ENCODE peak calls at places on chromosome 10, in five cellular contexts. X, Z, O, B and L are unnamed samples.

GRCh38 chr10:34637419-34637911 is 177.6 kb downstream of the PARD3 start:
- DNase-seq in B (peak), O (peak), X (peak), Z (peak), L (no peak)

GRCh38 chr10:35890061-35890969 is 248.2 kb upstream of the FZD8 start:
- DNase-seq in Z (no peak), X (no peak), O (peak), B (no peak), L (no peak)

GRCh38 chr10:52256832-52257691 is 57.0 kb upstream of the DKK1 start:
- DNase-seq in B (peak), O (peak), X (no peak), Z (no peak), L (no peak)

GRCh38 chr10:131811239-131812011 is 89.4 kb upstream of the PPP2R2D start:
- DNase-seq in B (no peak), X (no peak), O (no peak), Z (no peak), L (no peak)

GRCh38 chr10:93596539-93596938 is 4.5 kb downstream of the RBP4 start:
- DNase-seq in X (no peak), O (no peak), Z (peak), B (no peak), L (no peak)

GRCh38 chr10:50382576-50383023 is 131.3 kb upstream of the ASAH2 start:
- DNase-seq in Z (no peak), B (no peak), X (no peak), O (no peak), L (no peak)

GRCh38 chr10:9814285-9814866 is 1203.3 kb upstream of the CELF2 start:
- DNase-seq in B (no peak), Z (no peak), O (peak), X (peak), L (no peak)

GRCh38 chr10:2978111-2978510 is 89.2 kb upstream of the PFKP start:
- DNase-seq in X (peak), Z (peak), B (peak), O (peak), L (no peak)

GRCh38 chr10:50395279-50395678 is 144.0 kb upstream of the ASAH2 start:
- DNase-seq in B (peak), O (peak), Z (no peak), X (peak), L (peak)

GRCh38 chr10:98029149-98030092 is 1.0 kb downstream of the CRTAC1 start:
- DNase-seq in O (no peak), Z (no peak), B (no peak), X (no peak), L (no peak)

GRCh38 chr10:34124522-34125035 is 690.5 kb downstream of the PARD3 start:
- DNase-seq in B (peak), X (peak), O (peak), Z (peak), L (no peak)

GRCh38 chr10:95350830-95351228 is 60.0 kb upstream of the PDLIM1 start:
- DNase-seq in B (peak), X (no peak), Z (no peak), O (no peak), L (no peak)

GRCh38 chr10:69375307-69376151 is 41.2 kb downstream of the TACR2 start:
- DNase-seq in O (no peak), X (peak), B (peak), Z (no peak), L (no peak)

GRCh38 chr10:49646256-49646870 is 32.5 kb downstream of the CHAT start:
- DNase-seq in B (peak), X (no peak), O (no peak), Z (no peak), L (no peak)

GRCh38 chr10:111203615-111204014 is 126.8 kb downstream of the ADRA2A start:
- DNase-seq in X (no peak), B (no peak), O (no peak), Z (no peak), L (no peak)

GRCh38 chr10:75770634-75771081 is 339.2 kb downstream of the LRMDA start:
- DNase-seq in X (peak), B (no peak), O (no peak), Z (no peak), L (no peak)

GRCh38 chr10:63133787-63134557 is 844 bp downstream of the NRBF2 start:
- DNase-seq in O (peak), B (peak), Z (no peak), X (peak), L (no peak)

GRCh38 chr10:22252801-22253577 is 35.2 kb upstream of the EBLN1 start:
- DNase-seq in O (no peak), B (no peak), X (peak), Z (no peak), L (no peak)

GRCh38 chr10:72123616-72124015 is 35.3 kb upstream of the SPOCK2 start:
- DNase-seq in O (no peak), X (no peak), Z (no peak), B (no peak), L (no peak)

GRCh38 chr10:103287992-103288391 is 11.1 kb downstream of the INA start:
- DNase-seq in B (no peak), X (no peak), O (no peak), Z (no peak), L (no peak)

GRCh38 chr10:84540617-84541288 is 212.4 kb downstream of the CCSER2 start:
- DNase-seq in X (peak), B (peak), O (peak), Z (no peak), L (no peak)

GRCh38 chr10:125782661-125783060 is 7.0 kb upstream of the MMP21 start:
- DNase-seq in B (no peak), O (peak), X (no peak), Z (no peak), L (no peak)

GRCh38 chr10:132681858-132682755 is 103.8 kb downstream of the NKX6-2 start:
- DNase-seq in O (no peak), B (no peak), X (no peak), Z (no peak), L (no peak)

GRCh38 chr10:13983035-13983434 is 347.7 kb downstream of the FRMD4A start:
- DNase-seq in X (no peak), B (no peak), Z (no peak), O (no peak), L (no peak)

GRCh38 chr10:119409906-119410305 is 132.6 kb downstream of the RGS10 start:
- DNase-seq in Z (no peak), X (no peak), B (no peak), O (peak), L (no peak)

GRCh38 chr10:111990734-111991133 is 192.8 kb downstream of the GPAM start:
- DNase-seq in Z (no peak), O (no peak), B (no peak), X (no peak), L (no peak)

GRCh38 chr10:129958686-129959543 is 5.2 kb downstream of the EBF3 start:
- DNase-seq in B (no peak), Z (no peak), X (no peak), O (no peak), L (no peak)

GRCh38 chr10:133318494-133319127 is 9.9 kb downstream of the ZNF511 start:
- DNase-seq in Z (no peak), O (peak), B (peak), X (peak), L (no peak)

GRCh38 chr10:72682626-72683025 is 9.3 kb upstream of the MCU start:
- DNase-seq in X (peak), B (peak), O (no peak), Z (no peak), L (no peak)

GRCh38 chr10:71029411-71029881 is 141.1 kb upstream of the PCBD1 start:
- DNase-seq in B (peak), Z (no peak), X (peak), O (no peak), L (peak)

GRCh38 chr10:114273910-114274309 is 34.9 kb downstream of the VWA2 start:
- DNase-seq in O (no peak), Z (no peak), B (no peak), X (no peak), L (no peak)

GRCh38 chr10:49297818-49298665 is 928 bp upstream of the C10orf71 start:
- DNase-seq in O (no peak), Z (no peak), B (no peak), X (no peak), L (no peak)

GRCh38 chr10:18195060-18195799 is 55.0 kb downstream of the CACNB2 start:
- DNase-seq in O (peak), B (no peak), Z (no peak), X (peak), L (no peak)

GRCh38 chr10:132847856-132848255 is 61.9 kb upstream of the NKX6-2 start:
- DNase-seq in B (no peak), O (no peak), Z (no peak), X (no peak), L (no peak)

GRCh38 chr10:128222317-128222849 is 96.2 kb upstream of the MKI67 start:
- DNase-seq in O (no peak), X (no peak), B (no peak), Z (no peak), L (no peak)

DNA sequence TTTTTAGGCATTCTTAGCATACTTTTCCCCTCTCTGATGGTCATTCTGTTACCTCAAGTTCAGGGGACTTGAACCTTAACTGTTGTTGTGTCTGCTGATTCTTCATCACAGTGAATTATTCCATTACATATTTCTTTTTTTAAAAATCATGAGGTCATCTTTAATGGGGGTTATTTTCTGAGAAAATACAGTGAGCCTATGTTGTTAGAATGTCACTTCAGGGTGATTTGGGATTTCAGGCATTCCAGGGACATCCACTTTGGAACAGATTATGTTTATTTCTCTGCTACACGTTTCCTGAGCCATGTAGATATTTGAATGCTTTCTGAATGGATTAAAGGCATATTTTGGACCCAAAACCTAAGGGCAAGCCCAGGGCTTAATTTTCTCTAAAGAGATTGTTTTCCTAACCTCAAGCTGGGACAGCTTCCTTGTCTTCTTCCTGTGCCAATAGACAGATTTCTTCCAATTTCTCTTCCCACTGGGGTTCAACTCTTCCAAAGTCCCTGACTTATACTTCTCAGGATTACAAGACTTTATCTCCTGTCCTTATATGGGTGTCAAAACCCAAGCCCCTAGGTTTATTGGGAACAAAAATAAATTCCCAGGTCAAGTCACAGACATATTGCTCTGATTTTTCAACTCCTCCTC is 271.7 kb downstream of the ARHGAP12 start:
- DNase-seq in Z (no peak), B (no peak), O (no peak), X (peak), L (no peak)
- H3K9ac ChIP-seq in Z (no peak), B (no peak), O (no peak), X (no peak), L (no peak)

DNA sequence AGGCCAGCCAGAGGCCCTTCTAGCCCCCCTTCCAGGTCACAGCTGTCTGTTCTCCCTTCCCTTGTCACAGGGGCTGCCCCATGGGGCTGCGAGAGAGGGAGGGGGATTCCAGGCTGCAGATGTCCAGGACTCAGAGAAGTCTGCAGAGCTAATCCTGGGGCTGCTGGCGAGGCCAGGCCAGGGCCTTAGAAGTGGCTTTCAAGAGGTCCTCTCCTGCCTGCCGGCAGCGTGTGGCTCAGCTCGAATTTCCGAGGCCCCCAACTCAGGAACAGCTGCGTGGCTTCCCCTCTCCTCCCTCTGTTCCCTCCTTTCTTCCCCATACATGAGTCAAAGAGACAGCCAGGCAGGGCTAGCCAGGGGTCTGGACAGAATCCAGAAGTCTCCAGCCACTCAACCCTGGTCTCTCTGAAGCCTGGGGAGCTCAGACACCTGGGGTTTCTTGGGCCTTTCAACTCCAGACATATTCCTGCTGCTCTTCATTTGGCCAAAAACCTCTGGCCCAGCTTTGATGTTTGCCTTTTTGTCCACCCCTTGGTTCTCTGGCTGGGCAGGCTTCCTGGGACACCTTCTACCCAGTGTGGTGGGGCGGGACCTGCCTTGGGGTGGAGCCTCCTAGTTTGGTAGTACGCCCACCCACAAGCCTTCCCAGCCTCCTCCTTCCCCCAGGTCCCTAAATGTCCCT is 21.8 kb upstream of the EIF5AL1 start:
- DNase-seq in B (no peak), O (peak), Z (no peak), X (peak), L (no peak)
- H3K9ac ChIP-seq in B (no peak), O (peak), Z (no peak), X (no peak), L (no peak)

GRCh38 chr10:101138788-101139420 is 7.8 kb downstream of the TLX1 start:
- DNase-seq in B (no peak), X (no peak), O (no peak), Z (no peak), L (no peak)

GRCh38 chr10:101140084-101140949 is 9.2 kb downstream of the TLX1 start:
- DNase-seq in X (no peak), O (no peak), B (no peak), Z (no peak), L (no peak)

GRCh38 chr10:101137271-101137670 is 6.2 kb downstream of the TLX1 start:
- DNase-seq in B (no peak), X (no peak), O (no peak), Z (no peak), L (no peak)

GRCh38 chr10:101140950-101141621 is 10.0 kb downstream of the TLX1 start:
- DNase-seq in B (no peak), X (no peak), O (no peak), Z (no peak), L (no peak)

DNA sequence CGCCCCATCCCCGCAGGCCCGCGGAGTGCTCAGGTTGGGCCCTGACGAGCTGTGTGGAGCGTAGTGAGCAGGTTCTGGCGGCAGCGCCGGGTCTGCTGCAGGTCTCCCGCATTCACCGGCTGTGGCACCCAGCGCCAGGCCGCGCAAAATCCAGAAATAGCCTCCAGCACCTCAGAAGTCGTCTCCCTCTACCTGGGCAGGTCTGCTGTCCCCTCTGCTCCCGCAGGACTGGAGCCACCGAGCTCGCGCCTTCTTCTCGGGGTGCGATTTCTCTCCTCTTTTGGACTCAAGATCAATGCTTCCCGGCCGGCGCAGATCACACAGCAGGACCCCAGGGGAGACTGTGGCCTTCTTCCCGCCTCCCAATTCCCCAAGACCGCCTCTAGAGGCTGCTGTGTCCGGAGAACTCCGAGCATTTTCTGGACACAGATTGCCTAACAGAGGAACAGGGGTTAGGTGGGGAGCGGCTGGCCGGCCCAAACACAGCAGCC is 8.4 kb downstream of the TLX1 start:
- DNase-seq in X (no peak), O (no peak), B (no peak), Z (no peak), L (no peak)
- H3K9ac ChIP-seq in X (no peak), O (no peak), B (no peak), Z (no peak), L (no peak)

DNA sequence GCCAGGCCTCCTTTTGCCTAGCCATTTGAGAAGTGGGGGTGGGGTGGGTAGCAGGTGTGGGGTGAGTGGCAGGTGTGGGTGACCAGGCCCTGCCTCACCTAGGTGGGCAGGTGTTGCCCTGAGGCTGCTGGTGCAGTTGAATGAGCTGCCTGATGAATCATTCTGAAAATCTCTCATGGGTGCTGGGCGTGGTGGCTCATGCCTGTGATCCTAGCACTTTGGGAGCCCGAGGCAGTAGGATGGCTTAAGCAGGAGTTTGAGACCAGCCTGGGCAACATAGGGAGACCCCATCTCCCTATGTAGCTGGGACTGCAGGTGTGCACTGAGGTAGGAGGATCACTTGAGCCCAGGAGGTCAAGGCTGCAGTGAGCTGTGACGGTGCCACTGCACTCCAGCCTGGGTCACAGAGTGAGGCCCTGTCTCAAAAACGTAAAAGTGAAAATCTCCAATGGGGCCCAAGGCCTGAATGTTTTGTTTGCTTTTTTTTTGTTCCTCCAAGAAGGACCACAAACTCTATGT is 17.7 kb downstream of the TSPAN14 start:
- DNase-seq in B (peak), X (no peak), O (no peak), Z (peak), L (peak)
- H3K9ac ChIP-seq in B (peak), X (no peak), O (no peak), Z (peak), L (peak)

DNA sequence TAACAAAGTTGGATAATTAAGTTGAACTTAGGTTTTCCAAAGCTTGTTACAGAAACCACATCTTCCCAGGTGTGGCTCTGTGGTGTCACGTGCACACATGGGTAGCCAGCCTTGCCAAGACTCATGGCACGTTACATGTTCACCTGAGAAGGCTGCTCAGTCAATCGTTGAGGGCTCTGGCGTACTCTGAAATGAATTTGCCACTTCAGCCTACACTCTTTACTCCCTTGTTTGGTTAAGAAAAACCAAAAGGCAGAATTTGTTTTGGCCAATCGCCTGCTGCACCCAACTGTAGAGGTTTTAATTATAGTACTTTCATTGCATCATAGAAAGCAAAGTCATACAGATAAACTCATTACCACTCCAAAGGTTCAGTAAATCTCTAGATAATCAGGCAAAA is 88.6 kb downstream of the DIP2C start:
- DNase-seq in X (peak), Z (no peak), O (no peak), B (no peak), L (no peak)
- H3K9ac ChIP-seq in X (no peak), Z (no peak), O (no peak), B (no peak), L (no peak)

GRCh38 chr10:91604936-91605534 is 27.8 kb downstream of the PPP1R3C start:
- DNase-seq in O (peak), X (peak), Z (no peak), B (peak), L (no peak)
- H3K9ac ChIP-seq in O (no peak), X (no peak), Z (no peak), B (no peak), L (no peak)

DNA sequence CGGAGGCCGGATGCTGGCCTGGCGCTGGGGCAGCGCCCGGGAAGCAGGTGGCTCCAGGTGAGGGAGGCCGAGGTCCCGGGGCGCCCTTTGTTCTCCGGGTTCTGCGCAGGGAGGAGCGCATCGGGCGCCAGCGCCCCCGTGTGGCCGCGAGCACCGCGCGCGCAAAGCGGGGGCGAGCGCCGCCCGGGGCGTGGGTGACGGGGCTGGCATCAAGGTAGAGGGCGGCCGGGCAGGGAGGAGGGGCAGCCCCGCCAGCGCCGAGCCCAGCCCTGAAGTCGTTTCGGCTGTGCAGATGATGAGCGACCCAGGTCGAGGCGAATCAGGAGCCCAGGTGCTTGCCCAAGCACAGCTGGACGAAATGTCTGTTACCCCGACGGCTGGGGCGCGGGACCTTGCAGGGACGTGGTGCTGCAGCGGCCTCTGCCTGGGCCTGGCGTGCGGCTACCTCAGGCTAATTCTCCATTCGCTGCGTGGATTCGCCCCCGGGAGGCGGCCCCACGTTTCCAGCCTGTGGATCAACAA is 10.5 kb upstream of the FGFR2 start:
- DNase-seq in O (no peak), B (peak), X (no peak), Z (peak), L (no peak)
- H3K9ac ChIP-seq in O (no peak), B (no peak), X (no peak), Z (no peak), L (peak)